ENCODE peak calls at places on chromosomes 4 and X, in five cellular contexts. One of them, this sample, is unnamed.

GRCh38 chrX:115341421-115341820 is 51.9 kb downstream of the LUZP4 start:
- DNase-seq in lower lobe of right lung: no peak
- DNase-seq in stimulated activated CD8-positive, alpha-beta memory T cell treated with anti-CD3 and anti-CD28 coated beads, Interleukin-4, amount 100 ng/mL, for 24 hours: no peak
- DNase-seq in iPS-NIHi11: no peak
- DNase-seq in iris pigment epithelial cell: no peak
- DNase-seq in this sample: no peak

GRCh38 chr4:113474017-113474416 is 287.5 kb downstream of the CAMK2D start:
- DNase-seq in lower lobe of right lung: no peak
- DNase-seq in stimulated activated CD8-positive, alpha-beta memory T cell treated with anti-CD3 and anti-CD28 coated beads, Interleukin-4, amount 100 ng/mL, for 24 hours: no peak
- DNase-seq in iPS-NIHi11: no peak
- DNase-seq in iris pigment epithelial cell: peak; percentile 95
- DNase-seq in this sample: no peak

GRCh38 chr4:152117501-152117900 is 356.7 kb upstream of the GATB start:
- DNase-seq in lower lobe of right lung: no peak
- DNase-seq in stimulated activated CD8-positive, alpha-beta memory T cell treated with anti-CD3 and anti-CD28 coated beads, Interleukin-4, amount 100 ng/mL, for 24 hours: no peak
- DNase-seq in iPS-NIHi11: no peak
- DNase-seq in iris pigment epithelial cell: no peak
- DNase-seq in this sample: no peak

GRCh38 chrX:78923198-78924015 is 21.8 kb upstream of the P2RY10 start:
- DNase-seq in lower lobe of right lung: no peak
- DNase-seq in stimulated activated CD8-positive, alpha-beta memory T cell treated with anti-CD3 and anti-CD28 coated beads, Interleukin-4, amount 100 ng/mL, for 24 hours: no peak
- DNase-seq in iPS-NIHi11: no peak
- DNase-seq in iris pigment epithelial cell: no peak
- DNase-seq in this sample: peak; percentile 53

GRCh38 chr4:5863461-5864113 is 29.3 kb downstream of the CRMP1 start:
- DNase-seq in lower lobe of right lung: no peak
- DNase-seq in stimulated activated CD8-positive, alpha-beta memory T cell treated with anti-CD3 and anti-CD28 coated beads, Interleukin-4, amount 100 ng/mL, for 24 hours: peak; percentile 23
- DNase-seq in iPS-NIHi11: no peak
- DNase-seq in iris pigment epithelial cell: peak; percentile 97
- DNase-seq in this sample: no peak

GRCh38 chr4:39621582-39621981 is 17.1 kb downstream of the SMIM14 start:
- DNase-seq in lower lobe of right lung: peak; percentile 55
- DNase-seq in stimulated activated CD8-positive, alpha-beta memory T cell treated with anti-CD3 and anti-CD28 coated beads, Interleukin-4, amount 100 ng/mL, for 24 hours: no peak
- DNase-seq in iPS-NIHi11: no peak
- DNase-seq in iris pigment epithelial cell: peak; percentile 72
- DNase-seq in this sample: no peak

GRCh38 chr4:77310931-77311330 is 153.9 kb downstream of the CCNG2 start:
- DNase-seq in lower lobe of right lung: no peak
- DNase-seq in stimulated activated CD8-positive, alpha-beta memory T cell treated with anti-CD3 and anti-CD28 coated beads, Interleukin-4, amount 100 ng/mL, for 24 hours: no peak
- DNase-seq in iPS-NIHi11: no peak
- DNase-seq in iris pigment epithelial cell: no peak
- DNase-seq in this sample: no peak

GRCh38 chrX:55057691-55058249 is 17.1 kb upstream of the PAGE2B start:
- DNase-seq in lower lobe of right lung: no peak
- DNase-seq in stimulated activated CD8-positive, alpha-beta memory T cell treated with anti-CD3 and anti-CD28 coated beads, Interleukin-4, amount 100 ng/mL, for 24 hours: no peak
- DNase-seq in iPS-NIHi11: peak; percentile 21
- DNase-seq in iris pigment epithelial cell: peak; percentile 34
- DNase-seq in this sample: peak; percentile 4

GRCh38 chr4:164977243-164978164 is at the start of gene TRIM61:
- DNase-seq in lower lobe of right lung: peak; percentile 63
- DNase-seq in stimulated activated CD8-positive, alpha-beta memory T cell treated with anti-CD3 and anti-CD28 coated beads, Interleukin-4, amount 100 ng/mL, for 24 hours: peak; percentile 58
- DNase-seq in iPS-NIHi11: peak; percentile 21
- DNase-seq in iris pigment epithelial cell: peak; percentile 47
- DNase-seq in this sample: peak; percentile 50

GRCh38 chr4:7195546-7196282 is 3.4 kb downstream of the SORCS2 start:
- DNase-seq in lower lobe of right lung: no peak
- DNase-seq in stimulated activated CD8-positive, alpha-beta memory T cell treated with anti-CD3 and anti-CD28 coated beads, Interleukin-4, amount 100 ng/mL, for 24 hours: no peak
- DNase-seq in iPS-NIHi11: no peak
- DNase-seq in iris pigment epithelial cell: peak; percentile 67
- DNase-seq in this sample: no peak

GRCh38 chr4:22427676-22428075 is 88.2 kb downstream of the ADGRA3 start:
- DNase-seq in lower lobe of right lung: no peak
- DNase-seq in stimulated activated CD8-positive, alpha-beta memory T cell treated with anti-CD3 and anti-CD28 coated beads, Interleukin-4, amount 100 ng/mL, for 24 hours: no peak
- DNase-seq in iPS-NIHi11: no peak
- DNase-seq in iris pigment epithelial cell: no peak
- DNase-seq in this sample: no peak

GRCh38 chrX:70433848-70434351 is 10.7 kb upstream of the DLG3 start:
- DNase-seq in lower lobe of right lung: peak; percentile 82
- DNase-seq in stimulated activated CD8-positive, alpha-beta memory T cell treated with anti-CD3 and anti-CD28 coated beads, Interleukin-4, amount 100 ng/mL, for 24 hours: peak; percentile 52
- DNase-seq in iPS-NIHi11: peak; percentile 76
- DNase-seq in iris pigment epithelial cell: peak; percentile 41
- DNase-seq in this sample: no peak

GRCh38 chr4:80266902-80267380 is 477 bp downstream of the FGF5 start:
- DNase-seq in lower lobe of right lung: no peak
- DNase-seq in stimulated activated CD8-positive, alpha-beta memory T cell treated with anti-CD3 and anti-CD28 coated beads, Interleukin-4, amount 100 ng/mL, for 24 hours: no peak
- DNase-seq in iPS-NIHi11: peak; percentile 47
- DNase-seq in iris pigment epithelial cell: peak; percentile 55
- DNase-seq in this sample: no peak

GRCh38 chr4:149029056-149029651 is 586.9 kb upstream of the NR3C2 start:
- DNase-seq in lower lobe of right lung: no peak
- DNase-seq in stimulated activated CD8-positive, alpha-beta memory T cell treated with anti-CD3 and anti-CD28 coated beads, Interleukin-4, amount 100 ng/mL, for 24 hours: no peak
- DNase-seq in iPS-NIHi11: no peak
- DNase-seq in iris pigment epithelial cell: no peak
- DNase-seq in this sample: no peak

GRCh38 chr4:1767770-1768366 is 25.2 kb upstream of the FGFR3 start:
- DNase-seq in lower lobe of right lung: peak; percentile 82
- DNase-seq in stimulated activated CD8-positive, alpha-beta memory T cell treated with anti-CD3 and anti-CD28 coated beads, Interleukin-4, amount 100 ng/mL, for 24 hours: no peak
- DNase-seq in iPS-NIHi11: peak; percentile 90
- DNase-seq in iris pigment epithelial cell: peak; percentile 36
- DNase-seq in this sample: no peak

GRCh38 chr4:164780839-164781238 is 26.9 kb downstream of the SMIM31 start:
- DNase-seq in lower lobe of right lung: no peak
- DNase-seq in stimulated activated CD8-positive, alpha-beta memory T cell treated with anti-CD3 and anti-CD28 coated beads, Interleukin-4, amount 100 ng/mL, for 24 hours: no peak
- DNase-seq in iPS-NIHi11: no peak
- DNase-seq in iris pigment epithelial cell: no peak
- DNase-seq in this sample: no peak

GRCh38 chr4:139585468-139585867 is 29.4 kb upstream of the SETD7 start:
- DNase-seq in lower lobe of right lung: no peak
- DNase-seq in stimulated activated CD8-positive, alpha-beta memory T cell treated with anti-CD3 and anti-CD28 coated beads, Interleukin-4, amount 100 ng/mL, for 24 hours: no peak
- DNase-seq in iPS-NIHi11: no peak
- DNase-seq in iris pigment epithelial cell: no peak
- DNase-seq in this sample: no peak

This sample was measured in GM12864.